ENCODE peak calls at places on chromosomes 5 and 9, in eight cellular contexts. One of them, this sample, is unnamed.

GRCh38 chr9:97710356-97711222 is 13.4 kb upstream of the XPA start:
- DNase-seq in Right ventricle myocardium inferior: no peak
- DNase-seq in GM03348: peak
- DNase-seq in left lobe of liver: no peak
- DNase-seq in T47D: peak
- DNase-seq in psoas muscle: no peak
- DNase-seq in EL: peak
- DNase-seq in caudate nucleus: no peak
- DNase-seq in this sample: peak

GRCh38 chr5:139226131-139226530 is 28.0 kb upstream of the SIL1 start:
- DNase-seq in Right ventricle myocardium inferior: no peak
- DNase-seq in GM03348: no peak
- DNase-seq in left lobe of liver: no peak
- DNase-seq in T47D: no peak
- DNase-seq in psoas muscle: no peak
- DNase-seq in EL: no peak
- DNase-seq in caudate nucleus: no peak
- DNase-seq in this sample: no peak

GRCh38 chr9:78443946-78444345 is 147.0 kb downstream of the PSAT1 start:
- DNase-seq in Right ventricle myocardium inferior: no peak
- DNase-seq in GM03348: peak
- DNase-seq in left lobe of liver: no peak
- DNase-seq in T47D: no peak
- DNase-seq in psoas muscle: peak
- DNase-seq in EL: no peak
- DNase-seq in caudate nucleus: no peak
- DNase-seq in this sample: no peak

GRCh38 chr5:175689147-175689991 is 31.5 kb downstream of the HRH2 start:
- DNase-seq in Right ventricle myocardium inferior: peak
- DNase-seq in GM03348: no peak
- DNase-seq in left lobe of liver: no peak
- DNase-seq in T47D: no peak
- DNase-seq in psoas muscle: peak
- DNase-seq in EL: no peak
- DNase-seq in caudate nucleus: no peak
- DNase-seq in this sample: no peak

GRCh38 chr5:159519365-159519764 is 189.1 kb upstream of the IL12B start:
- DNase-seq in Right ventricle myocardium inferior: no peak
- DNase-seq in GM03348: peak
- DNase-seq in left lobe of liver: no peak
- DNase-seq in T47D: no peak
- DNase-seq in psoas muscle: no peak
- DNase-seq in EL: no peak
- DNase-seq in caudate nucleus: no peak
- DNase-seq in this sample: no peak

GRCh38 chr9:82457959-82458358 is 469.4 kb downstream of the SPATA31D1 start:
- DNase-seq in Right ventricle myocardium inferior: no peak
- DNase-seq in GM03348: no peak
- DNase-seq in left lobe of liver: no peak
- DNase-seq in T47D: no peak
- DNase-seq in psoas muscle: no peak
- DNase-seq in EL: no peak
- DNase-seq in caudate nucleus: no peak
- DNase-seq in this sample: no peak

GRCh38 chr5:139100825-139101224 is 97.3 kb downstream of the SIL1 start:
- DNase-seq in Right ventricle myocardium inferior: no peak
- DNase-seq in GM03348: peak
- DNase-seq in left lobe of liver: no peak
- DNase-seq in T47D: no peak
- DNase-seq in psoas muscle: no peak
- DNase-seq in EL: peak
- DNase-seq in caudate nucleus: no peak
- DNase-seq in this sample: no peak

GRCh38 chr5:104016650-104017049 is 454.1 kb upstream of the NUDT12 start:
- DNase-seq in Right ventricle myocardium inferior: no peak
- DNase-seq in GM03348: peak
- DNase-seq in left lobe of liver: no peak
- DNase-seq in T47D: no peak
- DNase-seq in psoas muscle: no peak
- DNase-seq in EL: peak
- DNase-seq in caudate nucleus: no peak
- DNase-seq in this sample: no peak

GRCh38 chr5:60597570-60597969 is 102.4 kb downstream of the DEPDC1B start:
- DNase-seq in Right ventricle myocardium inferior: no peak
- DNase-seq in GM03348: no peak
- DNase-seq in left lobe of liver: no peak
- DNase-seq in T47D: no peak
- DNase-seq in psoas muscle: no peak
- DNase-seq in EL: no peak
- DNase-seq in caudate nucleus: no peak
- DNase-seq in this sample: no peak

GRCh38 chr9:78622131-78622530 is 325.2 kb downstream of the PSAT1 start:
- DNase-seq in Right ventricle myocardium inferior: no peak
- DNase-seq in GM03348: no peak
- DNase-seq in left lobe of liver: no peak
- DNase-seq in T47D: no peak
- DNase-seq in psoas muscle: no peak
- DNase-seq in EL: peak
- DNase-seq in caudate nucleus: no peak
- DNase-seq in this sample: no peak

GRCh38 chr9:93525476-93525875 is 50.9 kb upstream of the PHF2 start:
- DNase-seq in Right ventricle myocardium inferior: no peak
- DNase-seq in GM03348: no peak
- DNase-seq in left lobe of liver: no peak
- DNase-seq in T47D: no peak
- DNase-seq in psoas muscle: no peak
- DNase-seq in EL: no peak
- DNase-seq in caudate nucleus: peak
- DNase-seq in this sample: no peak

GRCh38 chr9:132579427-132579798 is 3.0 kb upstream of the BARHL1 start:
- DNase-seq in Right ventricle myocardium inferior: no peak
- DNase-seq in GM03348: no peak
- DNase-seq in left lobe of liver: no peak
- DNase-seq in T47D: no peak
- DNase-seq in psoas muscle: no peak
- DNase-seq in EL: no peak
- DNase-seq in caudate nucleus: no peak
- DNase-seq in this sample: no peak

GRCh38 chr5:760363-761205 is 23.9 kb downstream of the ZDHHC11B start:
- DNase-seq in Right ventricle myocardium inferior: peak
- DNase-seq in GM03348: peak
- DNase-seq in left lobe of liver: no peak
- DNase-seq in T47D: peak
- DNase-seq in psoas muscle: no peak
- DNase-seq in EL: no peak
- DNase-seq in caudate nucleus: no peak
- DNase-seq in this sample: no peak

GRCh38 chr9:68793605-68794343 is 88.7 kb downstream of the PIP5K1B start:
- DNase-seq in Right ventricle myocardium inferior: no peak
- DNase-seq in GM03348: no peak
- DNase-seq in left lobe of liver: no peak
- DNase-seq in T47D: no peak
- DNase-seq in psoas muscle: no peak
- DNase-seq in EL: no peak
- DNase-seq in caudate nucleus: no peak
- DNase-seq in this sample: no peak

GRCh38 chr5:173885481-173886010 is 2.6 kb upstream of the CPEB4 start:
- DNase-seq in Right ventricle myocardium inferior: no peak
- DNase-seq in GM03348: no peak
- DNase-seq in left lobe of liver: no peak
- DNase-seq in T47D: no peak
- DNase-seq in psoas muscle: no peak
- DNase-seq in EL: no peak
- DNase-seq in caudate nucleus: no peak
- DNase-seq in this sample: no peak

GRCh38 chr5:26009742-26010141 is 1028.6 kb downstream of the CDH9 start:
- DNase-seq in Right ventricle myocardium inferior: no peak
- DNase-seq in GM03348: no peak
- DNase-seq in left lobe of liver: peak
- DNase-seq in T47D: no peak
- DNase-seq in psoas muscle: no peak
- DNase-seq in EL: no peak
- DNase-seq in caudate nucleus: no peak
- DNase-seq in this sample: no peak

GRCh38 chr5:41856644-41857491 is 13.4 kb downstream of the OXCT1 start:
- DNase-seq in Right ventricle myocardium inferior: no peak
- DNase-seq in GM03348: peak
- DNase-seq in left lobe of liver: peak
- DNase-seq in T47D: peak
- DNase-seq in psoas muscle: no peak
- DNase-seq in EL: peak
- DNase-seq in caudate nucleus: no peak
- DNase-seq in this sample: peak

GRCh38 chr9:127557466-127557869 is 54.6 kb upstream of the STXBP1 start:
- DNase-seq in Right ventricle myocardium inferior: peak
- DNase-seq in GM03348: peak
- DNase-seq in left lobe of liver: no peak
- DNase-seq in T47D: no peak
- DNase-seq in psoas muscle: no peak
- DNase-seq in EL: peak
- DNase-seq in caudate nucleus: no peak
- DNase-seq in this sample: peak

GRCh38 chr9:87464110-87464991 is 33.3 kb upstream of the DAPK1 start:
- DNase-seq in Right ventricle myocardium inferior: no peak
- DNase-seq in GM03348: no peak
- DNase-seq in left lobe of liver: no peak
- DNase-seq in T47D: no peak
- DNase-seq in psoas muscle: no peak
- DNase-seq in EL: peak
- DNase-seq in caudate nucleus: peak
- DNase-seq in this sample: no peak

GRCh38 chr5:5308319-5308718 is 114.2 kb upstream of the ICE1 start:
- DNase-seq in Right ventricle myocardium inferior: no peak
- DNase-seq in GM03348: no peak
- DNase-seq in left lobe of liver: no peak
- DNase-seq in T47D: no peak
- DNase-seq in psoas muscle: no peak
- DNase-seq in EL: no peak
- DNase-seq in caudate nucleus: no peak
- DNase-seq in this sample: no peak

GRCh38 chr5:113678924-113679575 is 165.6 kb downstream of the YTHDC2 start:
- DNase-seq in Right ventricle myocardium inferior: no peak
- DNase-seq in GM03348: peak
- DNase-seq in left lobe of liver: no peak
- DNase-seq in T47D: peak
- DNase-seq in psoas muscle: no peak
- DNase-seq in EL: peak
- DNase-seq in caudate nucleus: no peak
- DNase-seq in this sample: peak

GRCh38 chr9:121440265-121440664 is 59.4 kb downstream of the GGTA1 start:
- DNase-seq in Right ventricle myocardium inferior: no peak
- DNase-seq in GM03348: no peak
- DNase-seq in left lobe of liver: no peak
- DNase-seq in T47D: no peak
- DNase-seq in psoas muscle: no peak
- DNase-seq in EL: peak
- DNase-seq in caudate nucleus: no peak
- DNase-seq in this sample: peak

GRCh38 chr5:66247176-66247960 is 103.3 kb downstream of the SREK1 start:
- DNase-seq in Right ventricle myocardium inferior: no peak
- DNase-seq in GM03348: peak
- DNase-seq in left lobe of liver: no peak
- DNase-seq in T47D: no peak
- DNase-seq in psoas muscle: no peak
- DNase-seq in EL: peak
- DNase-seq in caudate nucleus: no peak
- DNase-seq in this sample: peak

GRCh38 chr9:111301195-111301594 is 28.8 kb downstream of the OR2K2 start:
- DNase-seq in Right ventricle myocardium inferior: no peak
- DNase-seq in GM03348: peak
- DNase-seq in left lobe of liver: no peak
- DNase-seq in T47D: no peak
- DNase-seq in psoas muscle: no peak
- DNase-seq in EL: peak
- DNase-seq in caudate nucleus: no peak
- DNase-seq in this sample: peak

GRCh38 chr9:82354260-82354659 is 365.7 kb downstream of the SPATA31D1 start:
- DNase-seq in Right ventricle myocardium inferior: no peak
- DNase-seq in GM03348: peak
- DNase-seq in left lobe of liver: no peak
- DNase-seq in T47D: no peak
- DNase-seq in psoas muscle: no peak
- DNase-seq in EL: peak
- DNase-seq in caudate nucleus: no peak
- DNase-seq in this sample: peak

GRCh38 chr5:150562832-150563231 is 54.9 kb downstream of the NDST1 start:
- DNase-seq in Right ventricle myocardium inferior: no peak
- DNase-seq in GM03348: no peak
- DNase-seq in left lobe of liver: no peak
- DNase-seq in T47D: peak
- DNase-seq in psoas muscle: no peak
- DNase-seq in EL: peak
- DNase-seq in caudate nucleus: no peak
- DNase-seq in this sample: no peak

GRCh38 chr9:103991698-103992097 is 102.4 kb upstream of the SMC2 start:
- DNase-seq in Right ventricle myocardium inferior: no peak
- DNase-seq in GM03348: no peak
- DNase-seq in left lobe of liver: no peak
- DNase-seq in T47D: no peak
- DNase-seq in psoas muscle: no peak
- DNase-seq in EL: no peak
- DNase-seq in caudate nucleus: no peak
- DNase-seq in this sample: no peak

GRCh38 chr5:142202282-142202681 is 93.7 kb downstream of the NDFIP1 start:
- DNase-seq in Right ventricle myocardium inferior: no peak
- DNase-seq in GM03348: peak
- DNase-seq in left lobe of liver: no peak
- DNase-seq in T47D: no peak
- DNase-seq in psoas muscle: no peak
- DNase-seq in EL: peak
- DNase-seq in caudate nucleus: no peak
- DNase-seq in this sample: peak

GRCh38 chr9:135379540-135380267 is 99.9 kb upstream of the PPP1R26 start:
- DNase-seq in Right ventricle myocardium inferior: peak
- DNase-seq in GM03348: no peak
- DNase-seq in left lobe of liver: no peak
- DNase-seq in T47D: no peak
- DNase-seq in psoas muscle: no peak
- DNase-seq in EL: no peak
- DNase-seq in caudate nucleus: no peak
- DNase-seq in this sample: no peak

GRCh38 chr5:10366310-10367297 is 13.1 kb downstream of the MARCHF6 start:
- DNase-seq in Right ventricle myocardium inferior: no peak
- DNase-seq in GM03348: peak
- DNase-seq in left lobe of liver: no peak
- DNase-seq in T47D: no peak
- DNase-seq in psoas muscle: no peak
- DNase-seq in EL: peak
- DNase-seq in caudate nucleus: no peak
- DNase-seq in this sample: no peak

GRCh38 chr5:85293139-85293785 is 908.6 kb upstream of the EDIL3 start:
- DNase-seq in Right ventricle myocardium inferior: no peak
- DNase-seq in GM03348: no peak
- DNase-seq in left lobe of liver: peak
- DNase-seq in T47D: no peak
- DNase-seq in psoas muscle: no peak
- DNase-seq in EL: no peak
- DNase-seq in caudate nucleus: no peak
- DNase-seq in this sample: no peak

GRCh38 chr9:110330484-110331115 is 7.1 kb downstream of the TXNDC8 start:
- DNase-seq in Right ventricle myocardium inferior: no peak
- DNase-seq in GM03348: peak
- DNase-seq in left lobe of liver: no peak
- DNase-seq in T47D: no peak
- DNase-seq in psoas muscle: no peak
- DNase-seq in EL: peak
- DNase-seq in caudate nucleus: no peak
- DNase-seq in this sample: no peak

GRCh38 chr5:134138416-134139376 is 24.2 kb downstream of the TCF7 start:
- DNase-seq in Right ventricle myocardium inferior: no peak
- DNase-seq in GM03348: peak
- DNase-seq in left lobe of liver: peak
- DNase-seq in T47D: no peak
- DNase-seq in psoas muscle: no peak
- DNase-seq in EL: peak
- DNase-seq in caudate nucleus: no peak
- DNase-seq in this sample: no peak

GRCh38 chr5:173953528-173954090 is 35.4 kb upstream of the C5orf47 start:
- DNase-seq in Right ventricle myocardium inferior: no peak
- DNase-seq in GM03348: peak
- DNase-seq in left lobe of liver: no peak
- DNase-seq in T47D: no peak
- DNase-seq in psoas muscle: no peak
- DNase-seq in EL: peak
- DNase-seq in caudate nucleus: no peak
- DNase-seq in this sample: peak

This sample was measured in AG08396.